ENCODE peak calls at places on chromosomes 5 and 9, in seven cellular contexts. L is H54, I is testis, O is esophagus squamous epithelium, Y is ovary, N is A549, F is GM12891. X is an unnamed sample.

GRCh38 chr9:92713528-92713927 is 43.6 kb upstream of the IPPK start:
- DNase-seq in L (no peak), N (no peak), F (no peak), I (no peak), O (no peak), Y (peak; percentile 22), X (no peak)

GRCh38 chr9:98189412-98189811 is 3.0 kb downstream of the CORO2A start:
- DNase-seq in I (no peak), Y (no peak), O (no peak), L (no peak), N (no peak), F (no peak), X (no peak)

GRCh38 chr9:89802809-89803355 is 198.1 kb downstream of the GADD45G start:
- DNase-seq in L (no peak), N (no peak), Y (peak; percentile 70), I (no peak), F (no peak), O (no peak), X (no peak)

GRCh38 chr5:83484294-83484693 is 12.8 kb downstream of the VCAN start:
- DNase-seq in F (no peak), N (no peak), Y (no peak), O (no peak), I (no peak), L (no peak), X (no peak)

GRCh38 chr5:40603378-40603777 is 76.3 kb upstream of the PTGER4 start:
- DNase-seq in O (no peak), L (no peak), Y (no peak), I (no peak), F (no peak), N (no peak), X (no peak)

GRCh38 chr5:25448190-25448621 is 803.4 kb upstream of the CDH10 start:
- DNase-seq in F (no peak), N (no peak), O (no peak), L (no peak), Y (no peak), I (no peak), X (no peak)

GRCh38 chr5:13477118-13477737 is 467.3 kb downstream of the DNAH5 start:
- DNase-seq in Y (no peak), O (no peak), N (no peak), F (no peak), I (no peak), L (peak; percentile 23), X (no peak)

GRCh38 chr5:153555420-153556114 is 65.1 kb downstream of the GRIA1 start:
- DNase-seq in Y (no peak), F (no peak), N (no peak), L (no peak), I (no peak), O (no peak), X (no peak)

GRCh38 chr5:56585466-56585865 is 229.9 kb upstream of the MAP3K1 start:
- DNase-seq in N (no peak), F (no peak), L (no peak), Y (no peak), I (no peak), O (no peak), X (peak; percentile 12)

GRCh38 chr9:122370869-122371467 is at the start of gene PTGS1:
- DNase-seq in N (no peak), I (peak; percentile 40), O (no peak), L (no peak), F (peak; percentile 60), Y (peak; percentile 35), X (peak; percentile 73)

GRCh38 chr5:130652178-130652577 is 512.9 kb downstream of the HINT1 start:
- DNase-seq in O (no peak), I (no peak), N (peak; percentile 14), Y (no peak), F (no peak), L (peak; percentile 43), X (no peak)

GRCh38 chr9:40927260-40927631 is 201.2 kb downstream of the FOXD4L6 start:
- DNase-seq in L (no peak), F (no peak), N (no peak), Y (no peak), I (no peak), O (no peak), X (no peak)

GRCh38 chr5:170752257-170753215 is 31.0 kb upstream of the GABRP start:
- DNase-seq in Y (no peak), L (no peak), I (no peak), O (no peak), F (no peak), N (no peak), X (no peak)

GRCh38 chr5:1873242-1873959 is 9.3 kb downstream of the IRX4 start:
- DNase-seq in O (no peak), L (no peak), I (no peak), Y (no peak), F (no peak), N (no peak), X (no peak)

GRCh38 chr5:75566710-75567309 is 44.4 kb upstream of the ANKDD1B start:
- DNase-seq in O (no peak), F (peak; percentile 9), N (peak; percentile 65), Y (no peak), L (peak; percentile 13), I (no peak), X (peak; percentile 84)

GRCh38 chr5:81245871-81246235 is 12.7 kb downstream of the CKMT2 start:
- DNase-seq in F (no peak), Y (no peak), I (no peak), L (no peak), N (no peak), O (no peak), X (no peak)

GRCh38 chr9:12695474-12695873 is 2.3 kb downstream of the TYRP1 start:
- DNase-seq in O (no peak), L (no peak), I (no peak), F (no peak), Y (no peak), N (no peak), X (no peak)

GRCh38 chr5:45795458-45795857 is 99.3 kb upstream of the HCN1 start:
- DNase-seq in N (no peak), I (no peak), L (no peak), O (no peak), F (no peak), Y (no peak), X (no peak)

GRCh38 chr9:91047529-91047928 is 245.9 kb downstream of the SYK start:
- DNase-seq in N (no peak), F (no peak), L (no peak), Y (no peak), O (no peak), I (no peak), X (no peak)

GRCh38 chr9:113654605-113655193 is 191.2 kb downstream of the RGS3 start:
- DNase-seq in Y (no peak), O (no peak), F (no peak), N (no peak), L (no peak), I (peak; percentile 72), X (no peak)

GRCh38 chr9:113650207-113651131 is 186.9 kb downstream of the RGS3 start:
- DNase-seq in I (no peak), L (peak; percentile 74), O (no peak), Y (no peak), N (peak; percentile 69), F (no peak), X (no peak)

GRCh38 chr9:113651896-113652295 is 188.4 kb downstream of the RGS3 start:
- DNase-seq in O (no peak), Y (no peak), F (no peak), I (no peak), L (no peak), N (no peak), X (no peak)

GRCh38 chr9:113653746-113654604 is 190.4 kb downstream of the RGS3 start:
- DNase-seq in L (no peak), O (no peak), I (peak; percentile 41), F (no peak), Y (no peak), N (no peak), X (no peak)

GRCh38 chr9:113652355-113653152 is 189.0 kb downstream of the RGS3 start:
- DNase-seq in N (no peak), O (no peak), I (no peak), Y (no peak), L (no peak), F (no peak), X (no peak)
- TF ChIP-seq POLR2A in N (no peak), O (no peak), I (no peak), Y (no peak), L (no peak), F (no peak), X (no peak)

GRCh38 chr5:173098787-173099186 is 42.6 kb downstream of the CREBRF start:
- DNase-seq in Y (no peak), N (no peak), L (no peak), O (no peak), I (no peak), F (no peak), X (no peak)
- TF ChIP-seq POLR2A in Y (no peak), N (no peak), L (no peak), O (no peak), I (no peak), F (no peak), X (no peak)

GRCh38 chr9:76574171-76574767 is 115.3 kb downstream of the GCNT1 start:
- DNase-seq in O (no peak), Y (no peak), N (no peak), I (no peak), L (no peak), F (no peak), X (no peak)
- TF ChIP-seq POLR2A in O (no peak), Y (no peak), N (no peak), I (no peak), L (no peak), F (no peak), X (no peak)

GRCh38 chr5:132965120-132965519 is 1.7 kb upstream of the AFF4 start:
- DNase-seq in I (no peak), N (no peak), L (no peak), F (no peak), O (no peak), Y (no peak), X (no peak)

GRCh38 chr5:132962429-132962928 is 955 bp downstream of the AFF4 start:
- DNase-seq in I (peak; percentile 49), F (no peak), N (peak; percentile 27), Y (peak; percentile 35), O (no peak), L (no peak), X (peak; percentile 70)

GRCh38 chr5:132961887-132962286 is 1.5 kb downstream of the AFF4 start:
- DNase-seq in F (no peak), O (no peak), N (no peak), I (peak; percentile 50), Y (no peak), L (no peak), X (peak; percentile 33)

DNA sequence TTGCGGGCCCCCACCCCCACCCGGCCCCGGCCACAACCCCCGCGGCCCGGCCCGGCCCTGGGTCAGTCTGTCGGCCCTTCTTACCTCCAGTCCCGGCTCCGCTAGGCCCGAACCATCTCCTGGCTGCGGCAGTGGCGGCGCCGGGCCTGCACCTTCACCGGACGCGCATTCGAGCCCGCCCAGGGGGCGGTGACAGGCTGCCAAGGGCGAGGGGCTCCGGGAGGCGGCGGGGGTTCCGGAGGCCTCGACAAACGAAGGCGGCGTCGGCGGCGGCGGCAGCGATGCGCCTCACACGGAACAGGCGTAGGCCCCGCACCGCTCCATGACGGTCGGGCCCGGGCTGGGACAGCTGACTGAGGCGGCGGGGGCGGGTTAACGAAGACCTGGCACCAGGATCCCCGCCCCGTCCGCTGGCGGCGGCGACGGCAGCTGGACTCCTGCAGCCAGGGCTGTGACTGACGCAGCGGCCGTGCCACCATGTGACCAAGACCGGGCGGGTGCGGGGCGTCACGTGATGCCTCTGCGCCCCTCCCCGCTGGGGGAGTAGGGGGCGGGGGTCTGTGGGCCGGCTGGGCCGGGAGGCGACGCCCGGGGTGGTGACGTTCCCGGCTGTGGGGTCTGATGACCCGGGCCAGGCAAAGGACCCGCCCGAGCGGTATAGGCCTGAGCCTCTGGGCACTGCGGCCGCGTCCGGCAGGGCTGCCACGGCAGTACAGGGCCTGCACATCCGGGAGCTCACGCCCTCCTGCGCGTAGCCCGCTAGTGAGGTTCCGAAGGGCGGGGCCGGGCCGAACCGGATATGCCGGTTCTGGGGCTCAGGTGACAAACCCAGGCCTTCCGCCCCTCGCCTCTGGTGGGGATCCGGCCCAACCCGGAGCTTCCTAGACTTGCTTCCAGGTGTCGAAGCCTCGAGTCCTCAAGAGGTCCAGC is at the start of gene AFF4:
- DNase-seq in I (peak; percentile 96), F (peak; percentile 91), N (peak; percentile 90), O (peak; percentile 89), Y (peak; percentile 97), L (peak; percentile 94), X (peak; percentile 97)
- TF ChIP-seq POLR2A in I (peak; percentile 90), F (peak; percentile 69), N (peak; percentile 65), O (peak; percentile 98), Y (peak; percentile 99), L (peak; percentile 82), X (peak; percentile 85)